ENCODE peak calls at places on chromosome 2, in five cellular contexts. D is HEK293T; L is HTR-8/SVneo; I is tibial artery; C is activated T-helper 9 cell treated with anti-CD3 and anti-CD28 coated beads, Interleukin-2, amount 50 U/mL, for 16 hours. A is an unnamed sample.

GRCh38 chr2:223696719-223697118 is 94.6 kb upstream of the SCG2 start:
- DNase-seq in L (no peak), C (no peak), I (no peak), D (no peak), A (peak)

GRCh38 chr2:31312898-31313297 is 78.9 kb downstream of the EHD3 start:
- DNase-seq in C (no peak), L (no peak), I (no peak), D (no peak), A (no peak)

GRCh38 chr2:71581015-71581414 is 127.7 kb downstream of the DYSF start:
- DNase-seq in L (no peak), C (no peak), I (peak), D (no peak), A (no peak)

GRCh38 chr2:149650006-149650405 is 62.4 kb upstream of the MMADHC start:
- DNase-seq in D (no peak), L (no peak), C (no peak), I (no peak), A (no peak)

GRCh38 chr2:42567806-42568429 is 514 bp upstream of the MTA3 start:
- DNase-seq in D (peak), L (peak), I (peak), C (no peak), A (no peak)

GRCh38 chr2:174059178-174059874 is 94.2 kb upstream of the SP3 start:
- DNase-seq in L (no peak), D (no peak), C (no peak), I (no peak), A (no peak)

GRCh38 chr2:128439231-128440086 is 120.8 kb upstream of the HS6ST1 start:
- DNase-seq in L (no peak), I (no peak), D (no peak), C (no peak), A (no peak)

GRCh38 chr2:231752056-231752455 is 29.0 kb downstream of the PDE6D start:
- DNase-seq in C (no peak), L (no peak), I (no peak), D (no peak), A (no peak)

GRCh38 chr2:144267209-144267608 is 252.7 kb downstream of the ZEB2 start:
- DNase-seq in D (no peak), L (no peak), I (no peak), C (no peak), A (no peak)

GRCh38 chr2:240602266-240603050 is 15.9 kb downstream of the CAPN10 start:
- DNase-seq in C (no peak), I (no peak), L (no peak), D (no peak), A (no peak)